ENCODE peak calls at places on chromosomes 1 and 21, in seven cellular contexts. U is tibial artery, P is heart left ventricle, Y is esophagus squamous epithelium, V is mammary epithelial cell, K is aorta, R is NT2/D1. Q is an unnamed sample.

GRCh38 chr1:2233997-2234761 is 6.1 kb downstream of the SKI start:
- DNase-seq in U (peak; percentile 97), V (peak; percentile 87), R (no peak), P (peak; percentile 76), K (peak; percentile 95), Y (no peak), Q (peak; percentile 78)

GRCh38 chr21:19935459-19935858 is 1062.8 kb upstream of the NCAM2 start:
- DNase-seq in U (no peak), V (no peak), P (no peak), R (no peak), Y (no peak), K (no peak), Q (no peak)

GRCh38 chr1:8908388-8909151 is 30.1 kb upstream of the ENO1 start:
- DNase-seq in U (no peak), K (no peak), V (no peak), Y (no peak), R (no peak), P (no peak), Q (no peak)

GRCh38 chr1:75632350-75632949 is 21.5 kb upstream of the SLC44A5 start:
- DNase-seq in R (peak; percentile 56), Y (no peak), U (no peak), P (no peak), K (no peak), V (peak; percentile 11), Q (no peak)

GRCh38 chr21:34351786-34352241 is 12.0 kb upstream of the KCNE2 start:
- DNase-seq in K (no peak), V (no peak), P (peak; percentile 43), U (no peak), Y (no peak), R (peak; percentile 62), Q (no peak)

GRCh38 chr1:18575620-18576019 is 55.0 kb upstream of the PAX7 start:
- DNase-seq in U (peak; percentile 39), R (peak; percentile 83), Y (no peak), P (no peak), K (peak; percentile 67), V (no peak), Q (no peak)

GRCh38 chr1:54277451-54278355 is 77.7 kb downstream of the MRPL37 start:
- DNase-seq in K (no peak), R (no peak), V (no peak), Y (no peak), P (no peak), U (peak; percentile 61), Q (no peak)

GRCh38 chr1:52667290-52667689 is 30.9 kb downstream of the COA7 start:
- DNase-seq in K (no peak), P (no peak), U (no peak), R (no peak), Y (no peak), V (no peak), Q (no peak)

GRCh38 chr1:43077273-43077672 is 94.8 kb downstream of the EBNA1BP2 start:
- DNase-seq in U (no peak), R (no peak), V (no peak), P (no peak), Y (no peak), K (no peak), Q (no peak)

GRCh38 chr1:170790175-170790574 is 126.2 kb downstream of the PRRX1 start:
- DNase-seq in K (no peak), Y (no peak), V (no peak), R (no peak), U (no peak), P (no peak), Q (no peak)

GRCh38 chr1:36094621-36095061 is 5.9 kb downstream of the ADPRS start:
- DNase-seq in U (no peak), P (no peak), V (no peak), Y (no peak), R (no peak), K (peak; percentile 46), Q (no peak)

GRCh38 chr1:229107972-229108371 is 162.9 kb upstream of the RAB4A start:
- DNase-seq in V (no peak), P (no peak), R (no peak), Y (no peak), U (no peak), K (no peak), Q (no peak)

GRCh38 chr1:151581946-151582345 is 29.9 kb upstream of the SNX27 start:
- DNase-seq in U (no peak), K (no peak), Y (no peak), V (no peak), P (no peak), R (no peak), Q (no peak)

GRCh38 chr21:41511858-41512257 is 3.9 kb upstream of the TMPRSS2 start:
- DNase-seq in R (no peak), P (no peak), Y (no peak), K (no peak), V (no peak), U (no peak), Q (no peak)

GRCh38 chr1:23444104-23444533 is 19.6 kb upstream of the TCEA3 start:
- DNase-seq in Y (no peak), U (peak; percentile 93), V (no peak), K (peak; percentile 78), P (peak; percentile 31), R (no peak), Q (no peak)

GRCh38 chr21:33302796-33303195 is 22.0 kb upstream of the IFNAR1 start:
- DNase-seq in P (no peak), Y (no peak), R (no peak), V (no peak), U (no peak), K (no peak), Q (no peak)

GRCh38 chr21:33308586-33309490 is 15.9 kb upstream of the IFNAR1 start:
- DNase-seq in U (no peak), Y (no peak), P (no peak), R (no peak), K (no peak), V (no peak), Q (no peak)

GRCh38 chr21:33301632-33302002 is 23.2 kb upstream of the IFNAR1 start:
- DNase-seq in V (no peak), R (no peak), U (no peak), K (no peak), Y (no peak), P (no peak), Q (no peak)

GRCh38 chr21:33302055-33302454 is 22.7 kb upstream of the IFNAR1 start:
- DNase-seq in V (no peak), U (no peak), Y (no peak), R (no peak), P (no peak), K (no peak), Q (no peak)

GRCh38 chr21:33305344-33305671 is 19.5 kb upstream of the IFNAR1 start:
- DNase-seq in U (no peak), Y (no peak), R (no peak), V (no peak), P (no peak), K (no peak), Q (no peak)
- H3K4me3 ChIP-seq in U (no peak overlapping the region), Y (no peak overlapping the region), R (no peak overlapping the region), V (no peak overlapping the region), P (no peak overlapping the region), K (no peak overlapping the region), Q (no peak overlapping the region)

DNA sequence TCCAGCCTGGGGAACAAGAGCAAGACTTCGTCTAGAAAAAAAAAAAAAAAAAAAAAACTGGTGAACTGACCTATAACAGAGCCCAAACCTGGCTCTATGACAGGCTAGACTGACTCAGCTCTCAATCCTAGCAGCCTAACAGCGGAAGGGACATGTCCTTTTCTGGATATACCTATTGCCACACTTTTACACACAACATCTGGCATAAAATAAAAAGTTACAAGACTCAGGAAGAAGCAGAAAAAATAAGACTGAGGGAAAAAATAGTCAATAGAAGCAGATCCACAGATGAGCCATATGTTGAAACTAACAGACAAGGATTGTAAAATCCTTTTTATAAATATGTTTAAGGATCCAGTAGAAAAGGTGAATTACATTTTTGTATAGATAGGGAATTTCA is 57.5 kb upstream of the IPO9 start:
- DNase-seq in R (no peak), P (no peak), U (no peak), V (peak; percentile 71), K (no peak), Y (no peak), Q (no peak)
- H3K4me1 ChIP-seq in R (no peaks in the 10 kb centered on the region), P (peaks cover 64% of the 10 kb centered on the region), U (peaks cover 6% of the 10 kb centered on the region), V (peaks cover 64% of the 10 kb centered on the region), K (peaks cover 8% of the 10 kb centered on the region), Y (no peaks in the 10 kb centered on the region), Q (no peaks in the 10 kb centered on the region)

GRCh38 chr1:40861227-40862003 is 748 bp downstream of the CITED4 start:
- DNase-seq in R (no peak), V (peak; percentile 41), Y (no peak), K (peak; percentile 86), U (peak; percentile 31), P (peak; percentile 48), Q (no peak)
- H3K4me3 ChIP-seq in R (peak overlapping the region; percentile 63), V (peak overlapping the region; percentile 59), Y (peak overlapping the region; percentile 95), K (peak overlapping the region; percentile 36), U (peak overlapping the region; percentile 83), P (peak overlapping the region; percentile 98), Q (peak overlapping the region; percentile 71)

GRCh38 chr1:115744876-115745275 is 23.6 kb downstream of the CASQ2 start:
- DNase-seq in V (no peak), Y (no peak), K (no peak), P (no peak), U (no peak), R (no peak), Q (no peak)
- H3K4me1 ChIP-seq in V (peaks cover 5% of the 10 kb centered on the region), Y (peaks cover 6% of the 10 kb centered on the region), K (no peaks in the 10 kb centered on the region), P (peaks cover 6% of the 10 kb centered on the region), U (peaks cover 7% of the 10 kb centered on the region), R (no peaks in the 10 kb centered on the region), Q (no peaks in the 10 kb centered on the region)

Q was measured in CD8-positive, alpha-beta memory T cell.